ENCODE peak calls at places on chromosomes 7 and 10, in nine cellular contexts. A is neural progenitor cell; Z is tibial nerve; J is PC-3; R is left ventricle myocardium inferior; K is CD8-positive, alpha-beta T cell; Y is osteoblast; F is IMR-90; N is testis. U is an unnamed sample.

GRCh38 chr7:26343320-26343832 is 51.7 kb downstream of the SNX10 start:
- DNase-seq in A (no peak), Z (no peak), J (no peak), R (no peak), K (no peak), Y (peak; percentile 84), F (no peak), N (no peak), U (no peak)

GRCh38 chr10:13711281-13711680 is 124.5 kb downstream of the PRPF18 start:
- DNase-seq in A (no peak), Z (no peak), J (no peak), R (no peak), K (no peak), Y (no peak), F (no peak), N (no peak), U (no peak)

GRCh38 chr7:111025013-111025412 is 65.9 kb upstream of the LRRN3 start:
- DNase-seq in A (no peak), Z (no peak), J (no peak), R (no peak), K (peak; percentile 30), Y (no peak), F (no peak), N (no peak), U (no peak)

GRCh38 chr7:138431517-138431916 is 28.5 kb upstream of the TRIM24 start:
- DNase-seq in A (no peak), Z (no peak), J (no peak), R (no peak), K (no peak), Y (no peak), F (no peak), N (no peak), U (peak; percentile 70)

GRCh38 chr10:21314234-21314633 is 211.2 kb downstream of the SKIDA1 start:
- DNase-seq in A (peak; percentile 58), Z (no peak), J (no peak), R (no peak), K (no peak), Y (no peak), F (no peak), N (no peak), U (no peak)

GRCh38 chr10:52472406-52473146 is 158.5 kb downstream of the DKK1 start:
- DNase-seq in A (no peak), Z (no peak), J (peak; percentile 100), R (no peak), K (no peak), Y (no peak), F (no peak), N (no peak), U (no peak)

GRCh38 chr10:52566471-52567246 is 205.9 kb downstream of the MBL2 start:
- DNase-seq in A (peak; percentile 61), Z (no peak), J (peak; percentile 98), R (no peak), K (no peak), Y (no peak), F (peak; percentile 69), N (no peak), U (peak; percentile 39)

GRCh38 chr7:152762056-152762455 is 2.5 kb downstream of the ACTR3B start:
- DNase-seq in A (no peak), Z (no peak), J (peak; percentile 40), R (no peak), K (no peak), Y (peak; percentile 75), F (peak; percentile 48), N (no peak), U (peak; percentile 28)

GRCh38 chr7:112537822-112538221 is 57.0 kb downstream of the LSMEM1 start:
- DNase-seq in A (no peak), Z (no peak), J (no peak), R (no peak), K (no peak), Y (no peak), F (no peak), N (no peak), U (no peak)

GRCh38 chr7:135490783-135491182 is 19.1 kb downstream of the CNOT4 start:
- DNase-seq in A (no peak), Z (no peak), J (peak; percentile 66), R (no peak), K (no peak), Y (no peak), F (peak; percentile 60), N (peak; percentile 46), U (peak; percentile 51)

GRCh38 chr10:71726673-71727428 is 7.3 kb upstream of the C10orf105 start:
- DNase-seq in A (no peak), Z (no peak), J (no peak), R (no peak), K (peak; percentile 45), Y (no peak), F (no peak), N (no peak), U (no peak)

GRCh38 chr7:45937301-45937700 is 16.2 kb upstream of the IGFBP3 start:
- DNase-seq in A (no peak), Z (no peak), J (no peak), R (no peak), K (no peak), Y (no peak), F (no peak), N (no peak), U (peak; percentile 31)

GRCh38 chr7:73865738-73866445 is 4.9 kb downstream of the TMEM270 start:
- DNase-seq in A (peak; percentile 73), Z (peak; percentile 46), J (peak; percentile 67), R (no peak), K (no peak), Y (peak; percentile 95), F (peak; percentile 63), N (peak; percentile 65), U (no peak)

GRCh38 chr7:133491846-133492652 is 239.2 kb downstream of the EXOC4 start:
- DNase-seq in A (no peak), Z (no peak), J (peak; percentile 69), R (no peak), K (no peak), Y (no peak), F (peak; percentile 40), N (no peak), U (peak; percentile 83)

GRCh38 chr10:33287112-33287511 is 47.4 kb downstream of the NRP1 start:
- DNase-seq in A (no peak), Z (no peak), J (peak; percentile 99), R (no peak), K (no peak), Y (no peak), F (no peak), N (no peak), U (no peak)

GRCh38 chr10:92691591-92692084 is 1.9 kb downstream of the HHEX start:
- DNase-seq in A (peak; percentile 70), Z (peak; percentile 33), J (no peak), R (peak; percentile 68), K (peak; percentile 10), Y (peak; percentile 68), F (no peak), N (peak; percentile 20), U (no peak)

GRCh38 chr10:126520918-126521317 is 132.6 kb upstream of the ADAM12 start:
- DNase-seq in A (no peak), Z (no peak), J (no peak), R (no peak), K (no peak), Y (no peak), F (no peak), N (no peak), U (no peak)
- TF ChIP-seq CTCF in A (no peak), Z (no peak), J (peak; percentile 40), R (no peak), K (no peak), Y (peak; percentile 24), F (no peak), N (no peak), U (no peak)

DNA sequence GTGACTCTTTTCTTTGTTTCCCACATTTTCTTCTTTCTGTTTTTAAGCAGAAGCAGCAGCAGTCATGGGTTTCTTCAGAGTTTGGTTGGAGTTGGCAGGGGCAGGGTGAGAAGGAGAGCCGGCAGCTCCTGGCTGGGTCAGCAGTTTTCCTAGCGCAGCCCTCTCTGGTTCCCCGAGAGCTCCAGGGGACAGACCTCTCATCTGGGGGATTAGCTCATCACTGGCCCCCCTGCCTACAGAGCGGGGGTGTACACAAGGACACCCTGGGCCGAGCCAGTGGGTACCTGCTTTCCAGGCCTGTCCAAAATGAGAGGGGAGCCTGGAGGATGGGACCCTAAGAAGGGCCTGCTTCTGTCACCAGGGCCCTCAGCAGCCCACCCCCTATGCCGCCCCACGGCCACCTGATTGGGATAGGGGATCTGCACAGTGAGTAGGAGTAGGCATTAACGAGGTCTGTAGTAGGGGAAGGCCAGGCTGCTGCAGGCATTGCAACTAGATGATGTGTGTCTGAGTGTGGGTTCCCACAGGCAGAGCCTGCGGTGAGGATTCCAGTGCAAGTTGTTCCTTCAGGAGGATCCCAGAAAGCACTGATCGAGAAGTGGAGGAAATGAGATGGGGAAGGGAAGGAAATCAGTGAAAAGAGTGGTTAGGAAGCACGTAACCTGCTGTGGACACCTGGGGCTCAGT is 122.9 kb upstream of the PPIF start:
- DNase-seq in A (no peak), Z (no peak), J (no peak), R (no peak), K (no peak), Y (no peak), F (no peak), N (no peak), U (no peak)
- H3K4me1 ChIP-seq in A (peaks cover 59% of the 10 kb centered on the region), Z (peaks cover 4% of the 10 kb centered on the region), J (no peaks in the 10 kb centered on the region), R (peaks cover 79% of the 10 kb centered on the region), K (no peaks in the 10 kb centered on the region), Y (no peaks in the 10 kb centered on the region), F (peaks cover 50% of the 10 kb centered on the region), N (peaks cover 44% of the 10 kb centered on the region), U (peaks cover 9% of the 10 kb centered on the region)

DNA sequence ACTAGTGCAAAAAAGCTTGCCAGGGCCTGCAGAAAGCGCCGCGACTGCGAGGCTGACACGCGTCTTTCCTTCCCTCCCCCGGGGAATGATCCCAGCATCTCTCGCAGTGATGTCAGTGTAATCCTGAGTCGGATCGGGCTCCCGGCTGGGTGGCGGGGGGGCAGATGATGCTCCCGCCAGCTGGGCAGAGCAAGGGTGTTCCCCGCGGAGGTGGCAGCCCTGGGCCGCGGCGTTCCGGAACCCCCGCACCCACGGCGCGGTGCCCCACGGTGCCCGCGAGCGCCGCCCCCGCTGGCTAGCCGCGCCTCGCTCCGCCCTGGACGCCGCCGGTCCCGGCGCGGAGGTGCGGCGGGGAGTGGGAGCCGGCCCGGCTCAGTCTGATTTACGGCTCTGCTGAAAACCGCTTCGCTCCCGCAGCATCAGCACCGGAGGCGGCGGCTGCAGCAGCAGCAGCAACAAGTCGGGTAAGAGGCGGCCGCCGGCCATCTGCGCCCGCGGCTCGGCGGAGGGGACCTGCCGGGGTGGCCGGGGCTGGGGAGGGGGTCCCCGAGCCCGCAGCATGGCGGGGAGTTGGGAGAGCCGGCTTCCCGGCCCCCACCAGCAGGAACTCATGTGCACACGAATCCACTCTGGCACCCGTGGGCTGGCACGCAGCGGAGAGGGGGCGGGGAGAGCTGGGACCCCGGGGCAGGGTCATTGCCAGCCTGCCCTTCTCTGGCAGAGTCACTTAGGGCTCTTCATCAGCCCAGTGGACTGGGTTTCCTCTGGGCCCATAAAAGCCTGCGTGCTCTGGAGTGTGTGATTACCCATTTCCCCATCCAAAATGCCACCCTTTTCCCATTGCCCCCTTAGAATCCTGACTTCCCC is at the start of gene ZNF365:
- DNase-seq in A (peak; percentile 84), Z (no peak), J (peak; percentile 89), R (peak; percentile 16), K (peak; percentile 31), Y (peak; percentile 95), F (peak; percentile 47), N (no peak), U (peak; percentile 51)
- TF ChIP-seq CTCF in A (no peak), Z (no peak), J (no peak), R (no peak), K (no peak), Y (no peak), F (no peak), N (no peak), U (peak; percentile 8)

DNA sequence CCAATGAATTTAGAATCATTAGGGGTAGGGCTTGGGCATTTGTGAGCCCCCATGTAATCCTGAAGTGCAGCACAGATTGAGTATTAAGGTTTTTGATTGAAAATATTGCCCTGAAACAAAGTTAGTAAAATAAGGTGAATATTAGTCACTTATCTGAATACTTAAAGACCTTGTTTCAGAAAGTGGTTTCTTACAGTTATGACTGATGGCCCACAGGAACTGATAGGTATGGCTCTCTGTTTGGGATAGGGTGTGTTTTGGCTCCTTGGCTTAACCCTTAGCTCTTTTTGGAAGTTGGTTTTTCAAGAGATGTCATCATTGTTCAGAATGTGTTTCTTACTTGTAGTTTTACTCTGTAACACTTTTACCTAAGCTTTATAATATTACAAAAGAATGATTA is 34.8 kb downstream of the MDFIC start:
- DNase-seq in A (no peak), Z (no peak), J (no peak), R (no peak), K (no peak), Y (no peak), F (no peak), N (no peak), U (no peak)
- H3K4me1 ChIP-seq in A (peaks cover 5% of the 10 kb centered on the region), Z (no peaks in the 10 kb centered on the region), J (no peaks in the 10 kb centered on the region), R (peaks cover 5% of the 10 kb centered on the region), K (no peaks in the 10 kb centered on the region), Y (peaks cover 16% of the 10 kb centered on the region), F (no peaks in the 10 kb centered on the region), N (no peaks in the 10 kb centered on the region), U (no peaks in the 10 kb centered on the region)

U was measured in foreskin keratinocyte.